ENCODE peak calls at places on chromosomes 6 and 20, in five cellular contexts. One of them, this sample, is unnamed.

GRCh38 chr20:9492067-9492466 is 22.3 kb upstream of the LAMP5 start:
- DNase-seq in CD8-positive, alpha-beta T cell: no peak
- DNase-seq in astrocyte of the spinal cord: no peak
- DNase-seq in heart left ventricle: no peak
- DNase-seq in spleen: no peak
- DNase-seq in this sample: no peak

GRCh38 chr6:7541175-7542064 is at the start of gene DSP:
- DNase-seq in CD8-positive, alpha-beta T cell: no peak
- DNase-seq in astrocyte of the spinal cord: peak
- DNase-seq in heart left ventricle: peak
- DNase-seq in spleen: peak
- DNase-seq in this sample: no peak

GRCh38 chr6:90411292-90411781 is 114.7 kb upstream of the BACH2 start:
- DNase-seq in CD8-positive, alpha-beta T cell: no peak
- DNase-seq in astrocyte of the spinal cord: no peak
- DNase-seq in heart left ventricle: no peak
- DNase-seq in spleen: no peak
- DNase-seq in this sample: no peak

GRCh38 chr20:48892049-48892470 is 29.5 kb upstream of the ARFGEF2 start:
- DNase-seq in CD8-positive, alpha-beta T cell: no peak
- DNase-seq in astrocyte of the spinal cord: no peak
- DNase-seq in heart left ventricle: no peak
- DNase-seq in spleen: no peak
- DNase-seq in this sample: no peak

GRCh38 chr20:7993238-7993637 is 26.3 kb downstream of the TMX4 start:
- DNase-seq in CD8-positive, alpha-beta T cell: no peak
- DNase-seq in astrocyte of the spinal cord: no peak
- DNase-seq in heart left ventricle: no peak
- DNase-seq in spleen: no peak
- DNase-seq in this sample: no peak

GRCh38 chr6:7058250-7058923 is 49.4 kb upstream of the RREB1 start:
- DNase-seq in CD8-positive, alpha-beta T cell: no peak
- DNase-seq in astrocyte of the spinal cord: peak
- DNase-seq in heart left ventricle: no peak
- DNase-seq in spleen: no peak
- DNase-seq in this sample: peak

GRCh38 chr20:13426870-13427269 is 205.8 kb downstream of the ISM1 start:
- DNase-seq in CD8-positive, alpha-beta T cell: no peak
- DNase-seq in astrocyte of the spinal cord: no peak
- DNase-seq in heart left ventricle: no peak
- DNase-seq in spleen: no peak
- DNase-seq in this sample: no peak

GRCh38 chr6:548517-548916 is 108.4 kb downstream of the HUS1B start:
- DNase-seq in CD8-positive, alpha-beta T cell: no peak
- DNase-seq in astrocyte of the spinal cord: no peak
- DNase-seq in heart left ventricle: no peak
- DNase-seq in spleen: no peak
- DNase-seq in this sample: no peak

GRCh38 chr20:1941226-1941625 is 46.0 kb downstream of the SIRPA start:
- DNase-seq in CD8-positive, alpha-beta T cell: no peak
- DNase-seq in astrocyte of the spinal cord: no peak
- DNase-seq in heart left ventricle: no peak
- DNase-seq in spleen: no peak
- DNase-seq in this sample: peak

GRCh38 chr6:88164061-88164460 is 2.1 kb downstream of the CNR1 start:
- DNase-seq in CD8-positive, alpha-beta T cell: no peak
- DNase-seq in astrocyte of the spinal cord: no peak
- DNase-seq in heart left ventricle: no peak
- DNase-seq in spleen: no peak
- DNase-seq in this sample: no peak

GRCh38 chr20:48025061-48025515 is 239.8 kb upstream of the SULF2 start:
- DNase-seq in CD8-positive, alpha-beta T cell: no peak
- DNase-seq in astrocyte of the spinal cord: peak
- DNase-seq in heart left ventricle: peak
- DNase-seq in spleen: no peak
- DNase-seq in this sample: peak

GRCh38 chr6:156410649-156411048 is 366.5 kb upstream of the ARID1B start:
- DNase-seq in CD8-positive, alpha-beta T cell: no peak
- DNase-seq in astrocyte of the spinal cord: no peak
- DNase-seq in heart left ventricle: no peak
- DNase-seq in spleen: no peak
- DNase-seq in this sample: no peak

GRCh38 chr6:71209206-71209605 is 79.4 kb upstream of the OGFRL1 start:
- DNase-seq in CD8-positive, alpha-beta T cell: no peak
- DNase-seq in astrocyte of the spinal cord: no peak
- DNase-seq in heart left ventricle: no peak
- DNase-seq in spleen: no peak
- DNase-seq in this sample: no peak

GRCh38 chr20:4230651-4231050 is 215.3 kb upstream of the RNF24 start:
- DNase-seq in CD8-positive, alpha-beta T cell: no peak
- DNase-seq in astrocyte of the spinal cord: no peak
- DNase-seq in heart left ventricle: no peak
- DNase-seq in spleen: no peak
- DNase-seq in this sample: no peak

GRCh38 chr6:104896914-104897313 is 37.2 kb upstream of the HACE1 start:
- DNase-seq in CD8-positive, alpha-beta T cell: no peak
- DNase-seq in astrocyte of the spinal cord: peak
- DNase-seq in heart left ventricle: no peak
- DNase-seq in spleen: no peak
- DNase-seq in this sample: peak

GRCh38 chr6:54419885-54420284 is 111.6 kb downstream of the TINAG start:
- DNase-seq in CD8-positive, alpha-beta T cell: no peak
- DNase-seq in astrocyte of the spinal cord: peak
- DNase-seq in heart left ventricle: no peak
- DNase-seq in spleen: no peak
- DNase-seq in this sample: peak

GRCh38 chr6:6154335-6154734 is 147.6 kb upstream of the NRN1 start:
- DNase-seq in CD8-positive, alpha-beta T cell: no peak
- DNase-seq in astrocyte of the spinal cord: no peak
- DNase-seq in heart left ventricle: no peak
- DNase-seq in spleen: no peak
- DNase-seq in this sample: no peak

GRCh38 chr6:113980937-113981554 is 10.1 kb upstream of the HDAC2 start:
- DNase-seq in CD8-positive, alpha-beta T cell: no peak
- DNase-seq in astrocyte of the spinal cord: peak
- DNase-seq in heart left ventricle: no peak
- DNase-seq in spleen: no peak
- DNase-seq in this sample: peak

GRCh38 chr6:15962449-15962764 is 166.5 kb upstream of the MYLIP start:
- DNase-seq in CD8-positive, alpha-beta T cell: no peak
- DNase-seq in astrocyte of the spinal cord: peak
- DNase-seq in heart left ventricle: no peak
- DNase-seq in spleen: no peak
- DNase-seq in this sample: peak

GRCh38 chr6:90080876-90081464 is 186.7 kb downstream of the GJA10 start:
- DNase-seq in CD8-positive, alpha-beta T cell: peak
- DNase-seq in astrocyte of the spinal cord: no peak
- DNase-seq in heart left ventricle: no peak
- DNase-seq in spleen: no peak
- DNase-seq in this sample: no peak

GRCh38 chr6:112149719-112150263 is 62.4 kb downstream of the FAM229B start:
- DNase-seq in CD8-positive, alpha-beta T cell: no peak
- DNase-seq in astrocyte of the spinal cord: no peak
- DNase-seq in heart left ventricle: no peak
- DNase-seq in spleen: no peak
- DNase-seq in this sample: peak

GRCh38 chr6:135506270-135506997 is 8.9 kb upstream of the AHI1 start:
- DNase-seq in CD8-positive, alpha-beta T cell: no peak
- DNase-seq in astrocyte of the spinal cord: peak
- DNase-seq in heart left ventricle: no peak
- DNase-seq in spleen: no peak
- DNase-seq in this sample: peak

GRCh38 chr20:22384978-22385377 is 199.4 kb downstream of the FOXA2 start:
- DNase-seq in CD8-positive, alpha-beta T cell: no peak
- DNase-seq in astrocyte of the spinal cord: no peak
- DNase-seq in heart left ventricle: no peak
- DNase-seq in spleen: no peak
- DNase-seq in this sample: no peak

GRCh38 chr6:53483423-53484353 is 61.2 kb downstream of the GCLC start:
- DNase-seq in CD8-positive, alpha-beta T cell: no peak
- DNase-seq in astrocyte of the spinal cord: no peak
- DNase-seq in heart left ventricle: peak
- DNase-seq in spleen: peak
- DNase-seq in this sample: peak

GRCh38 chr6:25603251-25603650 is 48.8 kb upstream of the SCGN start:
- DNase-seq in CD8-positive, alpha-beta T cell: no peak
- DNase-seq in astrocyte of the spinal cord: no peak
- DNase-seq in heart left ventricle: no peak
- DNase-seq in spleen: no peak
- DNase-seq in this sample: no peak

GRCh38 chr6:12060780-12061619 is 48.9 kb downstream of the HIVEP1 start:
- DNase-seq in CD8-positive, alpha-beta T cell: peak
- DNase-seq in astrocyte of the spinal cord: peak
- DNase-seq in heart left ventricle: peak
- DNase-seq in spleen: peak
- DNase-seq in this sample: peak

GRCh38 chr20:38109025-38109541 is 56.0 kb downstream of the TGM2 start:
- DNase-seq in CD8-positive, alpha-beta T cell: no peak
- DNase-seq in astrocyte of the spinal cord: peak
- DNase-seq in heart left ventricle: peak
- DNase-seq in spleen: no peak
- DNase-seq in this sample: peak

GRCh38 chr6:76351275-76351674 is 278.8 kb upstream of the IMPG1 start:
- DNase-seq in CD8-positive, alpha-beta T cell: no peak
- DNase-seq in astrocyte of the spinal cord: no peak
- DNase-seq in heart left ventricle: no peak
- DNase-seq in spleen: no peak
- DNase-seq in this sample: no peak
- TF ChIP-seq CTCF in CD8-positive, alpha-beta T cell: no peak
- TF ChIP-seq CTCF in astrocyte of the spinal cord: no peak
- TF ChIP-seq CTCF in heart left ventricle: peak
- TF ChIP-seq CTCF in spleen: no peak
- TF ChIP-seq CTCF in this sample: no peak

GRCh38 chr6:152378154-152378553 is 259.0 kb downstream of the SYNE1 start:
- DNase-seq in CD8-positive, alpha-beta T cell: no peak
- DNase-seq in astrocyte of the spinal cord: peak
- DNase-seq in heart left ventricle: no peak
- DNase-seq in spleen: no peak
- DNase-seq in this sample: no peak
- H3K4me3 ChIP-seq in CD8-positive, alpha-beta T cell: no peak
- H3K4me3 ChIP-seq in astrocyte of the spinal cord: no peak
- H3K4me3 ChIP-seq in heart left ventricle: no peak
- H3K4me3 ChIP-seq in spleen: no peak
- H3K4me3 ChIP-seq in this sample: no peak

GRCh38 chr6:167329014-167329413 is 4.1 kb downstream of the TTLL2 start:
- DNase-seq in CD8-positive, alpha-beta T cell: no peak
- DNase-seq in astrocyte of the spinal cord: no peak
- DNase-seq in heart left ventricle: no peak
- DNase-seq in spleen: no peak
- DNase-seq in this sample: no peak

GRCh38 chr6:167324111-167324510 is 775 bp upstream of the TTLL2 start:
- DNase-seq in CD8-positive, alpha-beta T cell: no peak
- DNase-seq in astrocyte of the spinal cord: no peak
- DNase-seq in heart left ventricle: no peak
- DNase-seq in spleen: peak
- DNase-seq in this sample: no peak

GRCh38 chr6:167323111-167323510 is 1.8 kb upstream of the TTLL2 start:
- DNase-seq in CD8-positive, alpha-beta T cell: no peak
- DNase-seq in astrocyte of the spinal cord: no peak
- DNase-seq in heart left ventricle: no peak
- DNase-seq in spleen: peak
- DNase-seq in this sample: no peak

GRCh38 chr6:167328086-167328485 is 3.2 kb downstream of the TTLL2 start:
- DNase-seq in CD8-positive, alpha-beta T cell: no peak
- DNase-seq in astrocyte of the spinal cord: no peak
- DNase-seq in heart left ventricle: no peak
- DNase-seq in spleen: no peak
- DNase-seq in this sample: no peak

DNA sequence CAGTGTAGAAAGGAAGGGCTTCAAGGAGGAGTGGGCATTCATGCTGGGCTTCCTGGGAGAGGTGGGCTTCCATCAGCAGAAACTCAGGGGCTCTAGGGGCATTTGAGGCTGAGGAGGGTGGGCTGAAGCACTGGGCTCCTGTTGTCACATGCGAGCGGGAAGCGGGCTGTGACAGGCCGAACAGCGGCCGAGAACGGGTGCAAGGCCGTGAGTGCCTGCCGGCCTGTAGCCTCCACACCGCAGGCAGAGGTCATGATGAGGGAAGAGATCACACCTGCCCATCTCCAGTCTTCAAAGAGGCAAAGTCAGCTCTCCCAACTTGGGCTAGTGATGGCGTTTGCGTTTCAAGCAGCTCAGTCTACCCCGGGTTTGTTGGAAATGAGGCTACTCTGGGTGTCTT is 880 bp downstream of the TTLL2 start:
- DNase-seq in CD8-positive, alpha-beta T cell: no peak
- DNase-seq in astrocyte of the spinal cord: no peak
- DNase-seq in heart left ventricle: no peak
- DNase-seq in spleen: no peak
- DNase-seq in this sample: no peak
- TF ChIP-seq CTCF in CD8-positive, alpha-beta T cell: no peak
- TF ChIP-seq CTCF in astrocyte of the spinal cord: no peak
- TF ChIP-seq CTCF in heart left ventricle: no peak
- TF ChIP-seq CTCF in spleen: no peak
- TF ChIP-seq CTCF in this sample: no peak

GRCh38 chr6:138229663-138230194 is 11.4 kb upstream of the PBOV1 start:
- DNase-seq in CD8-positive, alpha-beta T cell: no peak
- DNase-seq in astrocyte of the spinal cord: no peak
- DNase-seq in heart left ventricle: no peak
- DNase-seq in spleen: no peak
- DNase-seq in this sample: no peak

GRCh38 chr6:138226011-138226410 is 7.7 kb upstream of the PBOV1 start:
- DNase-seq in CD8-positive, alpha-beta T cell: no peak
- DNase-seq in astrocyte of the spinal cord: no peak
- DNase-seq in heart left ventricle: no peak
- DNase-seq in spleen: no peak
- DNase-seq in this sample: no peak

GRCh38 chr6:138229072-138229471 is 10.8 kb upstream of the PBOV1 start:
- DNase-seq in CD8-positive, alpha-beta T cell: no peak
- DNase-seq in astrocyte of the spinal cord: no peak
- DNase-seq in heart left ventricle: no peak
- DNase-seq in spleen: no peak
- DNase-seq in this sample: no peak

GRCh38 chr6:138226701-138227315 is 8.5 kb upstream of the PBOV1 start:
- DNase-seq in CD8-positive, alpha-beta T cell: no peak
- DNase-seq in astrocyte of the spinal cord: no peak
- DNase-seq in heart left ventricle: no peak
- DNase-seq in spleen: no peak
- DNase-seq in this sample: no peak

DNA sequence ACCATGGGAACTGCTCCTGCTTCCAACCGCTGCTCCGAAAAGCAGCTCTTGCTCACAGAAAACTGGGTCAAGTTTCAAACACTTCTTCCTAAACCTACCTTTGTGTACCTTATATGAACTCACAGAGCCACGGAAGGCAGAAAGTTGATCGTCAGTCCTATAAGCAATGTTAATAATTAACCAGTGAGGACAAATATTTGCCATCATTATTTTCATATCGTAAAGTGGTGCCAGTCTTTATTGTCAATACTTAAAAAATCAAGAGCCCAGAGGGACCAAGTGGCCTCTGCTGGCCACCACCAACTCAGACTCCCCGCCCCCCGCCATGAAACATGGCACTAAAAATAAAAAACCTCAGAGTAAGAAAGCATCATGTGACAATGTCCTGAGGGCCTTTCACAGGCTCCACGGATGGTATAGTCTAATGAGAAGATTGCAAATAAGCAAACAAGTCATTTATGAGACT is 9.1 kb upstream of the PBOV1 start:
- DNase-seq in CD8-positive, alpha-beta T cell: no peak
- DNase-seq in astrocyte of the spinal cord: no peak
- DNase-seq in heart left ventricle: no peak
- DNase-seq in spleen: no peak
- DNase-seq in this sample: no peak
- H3K4me3 ChIP-seq in CD8-positive, alpha-beta T cell: no peak
- H3K4me3 ChIP-seq in astrocyte of the spinal cord: no peak
- H3K4me3 ChIP-seq in heart left ventricle: no peak
- H3K4me3 ChIP-seq in spleen: no peak
- H3K4me3 ChIP-seq in this sample: no peak

GRCh38 chr6:23176471-23176870 is 607.1 kb downstream of the HDGFL1 start:
- DNase-seq in CD8-positive, alpha-beta T cell: no peak
- DNase-seq in astrocyte of the spinal cord: no peak
- DNase-seq in heart left ventricle: no peak
- DNase-seq in spleen: no peak
- DNase-seq in this sample: no peak
- TF ChIP-seq CTCF in CD8-positive, alpha-beta T cell: no peak
- TF ChIP-seq CTCF in astrocyte of the spinal cord: no peak
- TF ChIP-seq CTCF in heart left ventricle: no peak
- TF ChIP-seq CTCF in spleen: no peak
- TF ChIP-seq CTCF in this sample: no peak